ENCODE peak calls at places on chromosomes 16 and 17, in ten cellular contexts. Q is colonic mucosa, F is cardiac muscle cell, J is fibroblast of villous mesenchyme, R is MM.1S, G is A673, O is astrocyte, L is brain microvascular endothelial cell, C is mucosa of descending colon, K is astrocyte of the spinal cord. U is an unnamed sample.

GRCh38 chr17:48725294-48726064 is 2.5 kb downstream of the PRAC2 start:
- DNase-seq in R (no peak), L (no peak), F (no peak), Q (peak; percentile 38), K (no peak), O (no peak), C (peak; percentile 60), J (no peak), G (no peak), U (no peak)

GRCh38 chr16:54628796-54629625 is 301.7 kb upstream of the IRX5 start:
- DNase-seq in Q (no peak), O (no peak), J (no peak), L (no peak), R (no peak), C (no peak), F (no peak), G (no peak), K (no peak), U (no peak)

GRCh38 chr16:54930034-54930938 is at the start of gene IRX5:
- DNase-seq in Q (peak; percentile 80), G (peak; percentile 98), J (peak; percentile 92), K (peak; percentile 98), C (peak; percentile 82), O (peak; percentile 95), R (peak; percentile 87), L (peak; percentile 89), F (peak; percentile 96), U (peak; percentile 96)

GRCh38 chr16:88810166-88810867 is 1.4 kb downstream of the APRT start:
- DNase-seq in K (no peak), F (no peak), C (peak; percentile 62), G (peak; percentile 63), Q (no peak), J (no peak), L (no peak), R (no peak), O (no peak), U (no peak)

GRCh38 chr16:72050769-72051464 is 3.4 kb upstream of the HP start:
- DNase-seq in G (no peak), O (peak; percentile 15), J (no peak), F (peak; percentile 46), Q (no peak), L (no peak), R (no peak), K (no peak), C (no peak), U (no peak)

GRCh38 chr17:17151962-17152361 is 54.2 kb downstream of the PLD6 start:
- DNase-seq in O (peak; percentile 93), C (peak; percentile 79), G (peak; percentile 78), J (peak; percentile 88), F (peak; percentile 94), Q (peak; percentile 52), R (no peak), L (peak; percentile 92), K (peak; percentile 95), U (peak; percentile 94)

GRCh38 chr16:55572439-55572838 is 6.0 kb downstream of the CAPNS2 start:
- DNase-seq in R (no peak), G (no peak), L (no peak), O (no peak), K (no peak), Q (no peak), C (no peak), J (peak; percentile 46), F (peak; percentile 30), U (no peak)

GRCh38 chr17:60652484-60653247 is 25.0 kb upstream of the BCAS3 start:
- DNase-seq in C (no peak), O (no peak), F (no peak), K (no peak), R (no peak), G (no peak), J (peak; percentile 56), Q (no peak), L (no peak), U (no peak)

GRCh38 chr17:67801626-67802175 is 23.6 kb upstream of the BPTF start:
- DNase-seq in G (no peak), K (no peak), Q (no peak), O (no peak), C (no peak), L (no peak), J (no peak), F (no peak), R (peak; percentile 15), U (no peak)

GRCh38 chr16:66131156-66131807 is 235.2 kb upstream of the CDH5 start:
- DNase-seq in O (peak; percentile 81), R (no peak), L (peak; percentile 24), J (peak; percentile 66), Q (no peak), K (peak; percentile 55), F (peak; percentile 33), C (no peak), G (peak; percentile 22), U (no peak)

GRCh38 chr16:66128363-66128725 is 238.1 kb upstream of the CDH5 start:
- DNase-seq in L (no peak), J (no peak), R (no peak), G (no peak), F (peak; percentile 35), K (no peak), O (peak; percentile 11), Q (no peak), C (no peak), U (no peak)

GRCh38 chr16:66130296-66130910 is 236.1 kb upstream of the CDH5 start:
- DNase-seq in G (no peak), K (peak; percentile 75), F (peak; percentile 93), R (no peak), O (peak; percentile 92), L (peak; percentile 62), Q (no peak), C (no peak), J (peak; percentile 96), U (no peak)

GRCh38 chr16:66129196-66129595 is 237.3 kb upstream of the CDH5 start:
- DNase-seq in J (no peak), F (no peak), L (no peak), O (no peak), K (no peak), C (no peak), Q (no peak), G (no peak), R (no peak), U (no peak)

GRCh38 chr16:66127459-66128362 is 238.8 kb upstream of the CDH5 start:
- DNase-seq in Q (no peak), O (no peak), J (no peak), K (no peak), R (no peak), L (no peak), G (no peak), C (no peak), F (peak; percentile 70), U (no peak)
- TF ChIP-seq CTCF in Q (no peak), O (no peak), J (no peak), K (no peak), R (no peak), L (peak; percentile 35), G (no peak), C (no peak), F (peak; percentile 23), U (no peak)

DNA sequence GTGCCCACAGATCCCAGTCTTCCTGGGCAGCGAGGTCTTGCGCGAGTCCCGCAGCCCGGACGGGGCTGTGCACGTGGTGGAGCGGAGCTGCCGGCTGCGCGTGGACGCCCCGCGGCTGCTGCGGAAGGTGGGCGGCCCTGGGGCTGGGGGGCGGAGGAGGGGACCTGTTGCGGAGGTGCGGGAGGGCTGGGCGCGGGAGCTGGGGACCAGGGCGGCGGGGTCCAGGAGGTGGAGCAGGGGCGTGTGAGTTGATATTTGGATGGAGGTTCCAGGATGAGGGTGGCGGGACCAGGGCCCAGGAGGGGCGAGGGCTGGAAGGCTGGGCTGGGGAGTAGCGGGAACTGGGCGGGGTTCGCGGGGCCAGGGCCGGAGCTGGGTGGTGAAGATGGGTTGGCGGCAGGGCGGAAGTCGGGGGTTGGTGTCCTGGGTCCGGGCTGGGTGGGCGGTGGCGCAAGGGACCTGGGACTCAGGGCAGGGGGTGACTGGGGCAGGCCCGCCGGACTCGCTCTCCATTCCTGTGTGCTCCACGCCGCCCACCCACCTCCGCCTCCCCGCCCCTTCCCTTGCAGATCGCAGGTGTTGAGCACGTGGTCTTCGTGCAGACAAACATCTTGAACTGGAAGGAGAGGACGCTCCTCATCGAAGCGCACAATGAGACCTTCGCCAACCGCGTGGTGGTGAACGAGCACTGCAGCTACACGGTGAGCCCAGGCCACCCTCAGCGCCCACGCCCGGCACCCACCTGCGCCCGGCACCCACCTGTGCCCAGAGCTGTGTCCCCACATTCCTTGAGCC is 29.6 kb downstream of the SEC14L5 start:
- DNase-seq in C (peak; percentile 50), G (no peak), L (no peak), R (no peak), F (no peak), J (no peak), K (no peak), O (no peak), Q (no peak), U (no peak)
- H3K4me3 ChIP-seq in C (no peak overlapping the region), G (no peak overlapping the region), L (no peak overlapping the region), R (no peak overlapping the region), F (peak overlapping the region; percentile 15), J (no peak overlapping the region), K (no peak overlapping the region), O (no peak overlapping the region), Q (no peak overlapping the region), U (no peak overlapping the region)

GRCh38 chr17:73247728-73248127 is 14.0 kb downstream of the CPSF4L start:
- DNase-seq in O (no peak), R (no peak), J (peak; percentile 40), G (no peak), K (no peak), Q (no peak), L (no peak), C (no peak), F (peak; percentile 32), U (no peak)
- TF ChIP-seq CTCF in O (no peak), R (peak; percentile 6), J (peak; percentile 29), G (peak; percentile 25), K (peak; percentile 22), Q (no peak), L (peak; percentile 30), C (no peak), F (no peak), U (no peak)

GRCh38 chr16:47463771-47464624 is 2.9 kb downstream of the PHKB start:
- DNase-seq in R (no peak), Q (no peak), G (peak; percentile 15), J (no peak), C (no peak), K (no peak), O (no peak), F (no peak), L (no peak), U (no peak)
- H3K4me3 ChIP-seq in R (no peak overlapping the region), Q (no peak overlapping the region), G (no peak overlapping the region), J (no peak overlapping the region), C (no peak overlapping the region), K (no peak overlapping the region), O (no peak overlapping the region), F (peak overlapping the region; percentile 9), L (no peak overlapping the region), U (no peak overlapping the region)